ENCODE peak calls at places on chromosome 16, in nine cellular contexts. L is activated gamma-delta T cell treated with Interleukin-2 at 50 U/mL for 16 hours; U is effector memory CD4-positive, alpha-beta T cell; R is ACHN; C is LoVo; M is KG1; S is WERI-Rb-1; J is nucleus accumbens; V is GM18507. H is an unnamed sample.

GRCh38 chr16:84924339-84925091 is 86.8 kb downstream of the ZDHHC7 start:
- DNase-seq in R (no peak), J (no peak), V (no peak), S (no peak), L (no peak), M (no peak), C (no peak), U (no peak), H (no peak)

GRCh38 chr16:89506791-89507191 is 1.4 kb upstream of the SPG7 start:
- DNase-seq in S (no peak), C (no peak), V (no peak), R (no peak), U (no peak), M (no peak), L (peak; percentile 35), J (no peak), H (no peak)

GRCh38 chr16:84699147-84699711 is 571 bp upstream of the USP10 start:
- DNase-seq in M (no peak), V (no peak), L (peak; percentile 7), R (peak; percentile 42), U (no peak), C (peak; percentile 6), S (no peak), J (no peak), H (no peak)

GRCh38 chr16:28090646-28091377 is 27.3 kb upstream of the GSG1L start:
- DNase-seq in C (no peak), U (no peak), V (no peak), R (peak; percentile 21), L (no peak), S (peak; percentile 39), M (no peak), J (no peak), H (peak; percentile 57)

GRCh38 chr16:65223335-65223734 is 101.5 kb upstream of the CDH11 start:
- DNase-seq in L (no peak), M (no peak), U (no peak), R (no peak), V (no peak), C (no peak), S (no peak), J (no peak), H (no peak)

GRCh38 chr16:12988071-12988470 is 86.7 kb downstream of the SHISA9 start:
- DNase-seq in L (no peak), S (no peak), C (no peak), R (no peak), U (no peak), V (no peak), J (no peak), M (no peak), H (no peak)

GRCh38 chr16:49631521-49632041 is 224.3 kb downstream of the ZNF423 start:
- DNase-seq in V (no peak), L (no peak), S (no peak), M (no peak), R (no peak), U (no peak), J (no peak), C (no peak), H (no peak)

GRCh38 chr16:1509307-1510221 is 16.4 kb downstream of the TELO2 start:
- DNase-seq in M (no peak), J (no peak), L (no peak), V (no peak), C (no peak), U (no peak), S (no peak), R (no peak), H (no peak)

GRCh38 chr16:50591800-50592771 is 43.9 kb downstream of the NKD1 start:
- DNase-seq in J (peak; percentile 53), L (no peak), U (no peak), R (no peak), M (no peak), S (no peak), V (no peak), C (no peak), H (no peak)

GRCh38 chr16:70805787-70806186 is 4.8 kb upstream of the VAC14 start:
- DNase-seq in V (no peak), C (no peak), R (no peak), U (no peak), S (no peak), M (no peak), L (no peak), J (no peak), H (peak; percentile 59)

GRCh38 chr16:82761858-82762257 is 135.1 kb downstream of the CDH13 start:
- DNase-seq in R (peak; percentile 69), U (no peak), V (no peak), C (no peak), L (no peak), J (no peak), S (no peak), M (peak; percentile 7), H (no peak)

GRCh38 chr16:57510016-57510871 is 24.0 kb upstream of the DOK4 start:
- DNase-seq in M (no peak), L (no peak), S (no peak), V (no peak), R (no peak), U (no peak), C (no peak), J (no peak), H (no peak)